ENCODE peak calls at places on chromosomes 4 and X, in four cellular contexts. T is HepG2, O is K562, J is GM12878. N is an unnamed sample.

GRCh38 chrX:141669689-141670088 is 28.9 kb downstream of the SPANXD start:
- DNase-seq in T (no peak), O (no peak), J (no peak), N (no peak)

GRCh38 chr4:94486372-94486801 is 34.6 kb downstream of the PDLIM5 start:
- DNase-seq in T (no peak), O (no peak), J (no peak), N (no peak)

GRCh38 chrX:100207331-100208024 is 202.6 kb downstream of the PCDH19 start:
- DNase-seq in T (no peak), O (no peak), J (no peak), N (no peak)

GRCh38 chr4:65868096-65868824 is 198.0 kb upstream of the EPHA5 start:
- DNase-seq in T (no peak), O (no peak), J (no peak), N (no peak)

GRCh38 chr4:48360285-48360965 is 19.1 kb downstream of the SLAIN2 start:
- DNase-seq in T (no peak), O (no peak), J (no peak), N (no peak)

GRCh38 chr4:38846015-38846414 is 10.6 kb downstream of the TLR6 start:
- DNase-seq in T (no peak), O (no peak), J (no peak), N (no peak)

GRCh38 chr4:150082241-150082640 is 4.0 kb downstream of the DCLK2 start:
- DNase-seq in T (no peak), O (no peak), J (peak), N (no peak)

GRCh38 chrX:131778269-131779218 is 234.7 kb downstream of the OR13H1 start:
- DNase-seq in T (no peak), O (no peak), J (peak), N (peak)

GRCh38 chr4:82866706-82867385 is 24.1 kb downstream of the SEC31A start:
- DNase-seq in T (no peak), O (no peak), J (no peak), N (no peak)

GRCh38 chrX:118164138-118164537 is 47.5 kb upstream of the KLHL13 start:
- DNase-seq in T (no peak), O (no peak), J (no peak), N (no peak)

GRCh38 chrX:65731684-65732289 is 64.3 kb downstream of the MSN start:
- DNase-seq in T (no peak), O (no peak), J (no peak), N (no peak)
- TF ChIP-seq TARDBP in T (no peak), O (no peak), J (no peak), N (no peak)

GRCh38 chr4:33831667-33832066 is 2412.6 kb downstream of the ARAP2 start:
- DNase-seq in T (no peak), O (no peak), J (no peak), N (no peak)
- TF ChIP-seq FOXK2 in T (no peak), O (no peak), J (no peak), N (no peak)

GRCh38 chr4:181330654-181331595 is 912.3 kb upstream of the TENM3 start:
- DNase-seq in T (no peak), O (no peak), J (no peak), N (no peak)
- TF ChIP-seq TARDBP in T (no peak), O (no peak), J (no peak), N (no peak)

DNA sequence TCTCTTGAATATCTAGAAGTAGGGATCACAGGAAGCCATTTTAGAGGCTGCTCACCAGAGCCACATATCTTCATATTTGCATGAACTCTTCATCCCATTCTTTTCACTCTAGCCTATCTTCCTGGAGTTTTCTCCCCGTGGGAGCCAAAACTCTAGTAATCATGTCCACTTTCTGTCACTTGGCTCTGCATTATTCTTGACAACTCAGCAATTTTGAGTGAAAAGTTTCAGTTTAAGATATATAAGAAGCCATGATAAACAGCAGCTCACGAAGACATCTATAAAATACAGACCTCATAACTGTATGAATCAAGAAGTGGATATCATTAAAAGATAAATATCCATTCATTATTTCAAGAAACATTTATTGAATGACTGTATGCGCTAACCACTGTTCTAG is 79.1 kb upstream of the NR0B1 start:
- DNase-seq in T (no peak), O (no peak), J (no peak), N (no peak)
- TF ChIP-seq FOXK2 in T (no peak), O (no peak), J (no peak), N (no peak)

DNA sequence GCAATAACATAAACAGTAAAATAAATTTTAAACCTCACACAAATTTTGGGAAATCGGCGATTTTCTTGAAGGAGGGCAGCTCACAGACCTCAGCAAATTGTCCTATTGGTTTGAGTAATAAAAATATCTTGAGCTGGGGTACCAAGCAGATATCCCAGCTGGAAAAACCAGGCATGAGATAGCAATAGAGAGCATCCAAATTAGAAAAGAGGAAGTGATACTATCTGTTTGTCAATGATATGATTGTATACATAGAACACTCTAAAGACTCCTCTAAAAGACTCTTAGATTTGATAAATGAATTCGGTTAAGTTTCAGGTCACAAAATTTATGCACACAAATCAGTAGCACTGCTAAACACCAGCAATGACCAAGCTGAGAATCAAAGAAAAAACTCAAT is 90.5 kb upstream of the ACTRT1 start:
- DNase-seq in T (no peak), O (no peak), J (no peak), N (no peak)
- TF ChIP-seq TARDBP in T (no peak), O (no peak), J (no peak), N (no peak)

GRCh38 chr4:156771171-156771837 is 200.3 kb downstream of the PDGFC start:
- DNase-seq in T (peak), O (no peak), J (no peak), N (peak)
- TF ChIP-seq FOXK2 in T (no peak), O (no peak), J (no peak), N (no peak)